ENCODE peak calls at places on chromosomes 2 and 18, in five cellular contexts. V is fibroblast of villous mesenchyme; D is GM19239; J is CD8-positive, alpha-beta T cell; Y is GM20000. O is an unnamed sample.
A peak's percentile ranks its signal among the peaks of the same experiment; 100 is the strongest.

GRCh38 chr2:159793265-159793664 is 4.7 kb downstream of the CD302 start:
- DNase-seq in V (no peak), D (no peak), J (no peak), Y (no peak), O (no peak)

GRCh38 chr2:86062043-86062442 is 43.6 kb downstream of the POLR1A start:
- DNase-seq in V (peak; percentile 92), D (no peak), J (no peak), Y (no peak), O (no peak)

GRCh38 chr18:10776493-10776892 is 250.7 kb downstream of the NAPG start:
- DNase-seq in V (peak; percentile 41), D (no peak), J (no peak), Y (no peak), O (no peak)

GRCh38 chr2:11955883-11956282 is 209.5 kb downstream of the LPIN1 start:
- DNase-seq in V (no peak), D (no peak), J (no peak), Y (no peak), O (no peak)

GRCh38 chr2:46578966-46579365 is 99.6 kb downstream of the TMEM247 start:
- DNase-seq in V (no peak), D (no peak), J (no peak), Y (no peak), O (no peak)

GRCh38 chr18:79819951-79820351 is 22.2 kb downstream of the KCNG2 start:
- DNase-seq in V (no peak), D (peak; percentile 84), J (no peak), Y (peak; percentile 84), O (peak; percentile 46)

GRCh38 chr2:42170619-42171395 is 1.7 kb downstream of the EML4 start:
- DNase-seq in V (no peak), D (no peak), J (no peak), Y (no peak), O (no peak)

GRCh38 chr2:235598026-235598425 is 104.2 kb downstream of the AGAP1 start:
- DNase-seq in V (no peak), D (no peak), J (no peak), Y (no peak), O (no peak)

GRCh38 chr2:119160361-119160965 is 1.9 kb upstream of the C1QL2 start:
- DNase-seq in V (no peak), D (no peak), J (no peak), Y (no peak), O (no peak)

GRCh38 chr2:5690718-5691658 is 1.2 kb upstream of the SOX11 start:
- DNase-seq in V (no peak), D (no peak), J (no peak), Y (no peak), O (no peak)

GRCh38 chr2:25066455-25066854 is 24.6 kb downstream of the EFR3B start:
- DNase-seq in V (no peak), D (no peak), J (no peak), Y (no peak), O (no peak)

GRCh38 chr18:68409585-68409984 is 305.3 kb downstream of the TMX3 start:
- DNase-seq in V (no peak), D (no peak), J (no peak), Y (no peak), O (no peak)

GRCh38 chr2:159946326-159946992 is 116.0 kb downstream of the PLA2R1 start:
- DNase-seq in V (peak; percentile 81), D (no peak), J (no peak), Y (no peak), O (no peak)

GRCh38 chr2:96556441-96557330 is 20.1 kb downstream of the ARID5A start:
- DNase-seq in V (no peak), D (no peak), J (no peak), Y (no peak), O (no peak)

GRCh38 chr2:169080250-169081035 is 11.1 kb downstream of the DHRS9 start:
- DNase-seq in V (no peak), D (peak; percentile 21), J (no peak), Y (no peak), O (peak; percentile 20)

GRCh38 chr2:46719499-46719898 is 196.1 kb downstream of the MCFD2 start:
- DNase-seq in V (peak; percentile 48), D (no peak), J (no peak), Y (no peak), O (no peak)

GRCh38 chr18:73511751-73512525 is 635.7 kb downstream of the FBXO15 start:
- DNase-seq in V (peak; percentile 7), D (no peak), J (no peak), Y (no peak), O (no peak)